ENCODE peak calls at places on chromosomes 6 and 20, in five cellular contexts. One of them, this sample, is unnamed.

GRCh38 chr6:158625881-158626305 is 18.6 kb downstream of the DYNLT1 start:
- DNase-seq in Karpas-422: no peak
- DNase-seq in fibroblast of the conjunctiva: no peak
- DNase-seq in lung microvascular endothelial cell: no peak
- DNase-seq in mesenchymal stem cell: no peak
- DNase-seq in this sample: no peak

GRCh38 chr20:61361501-61361900 is 109.4 kb downstream of the CDH4 start:
- DNase-seq in Karpas-422: no peak
- DNase-seq in fibroblast of the conjunctiva: no peak
- DNase-seq in lung microvascular endothelial cell: no peak
- DNase-seq in mesenchymal stem cell: no peak
- DNase-seq in this sample: no peak

GRCh38 chr6:123777554-123777953 is 26.1 kb upstream of the NKAIN2 start:
- DNase-seq in Karpas-422: no peak
- DNase-seq in fibroblast of the conjunctiva: no peak
- DNase-seq in lung microvascular endothelial cell: no peak
- DNase-seq in mesenchymal stem cell: peak
- DNase-seq in this sample: no peak

GRCh38 chr6:136254851-136255466 is 4.8 kb upstream of the MTFR2 start:
- DNase-seq in Karpas-422: no peak
- DNase-seq in fibroblast of the conjunctiva: no peak
- DNase-seq in lung microvascular endothelial cell: no peak
- DNase-seq in mesenchymal stem cell: no peak
- DNase-seq in this sample: no peak

GRCh38 chr6:28490191-28490890 is 25.3 kb downstream of the GPX6 start:
- DNase-seq in Karpas-422: no peak
- DNase-seq in fibroblast of the conjunctiva: no peak
- DNase-seq in lung microvascular endothelial cell: peak
- DNase-seq in mesenchymal stem cell: no peak
- DNase-seq in this sample: no peak

GRCh38 chr6:1286972-1287600 is 24.8 kb upstream of the FOXQ1 start:
- DNase-seq in Karpas-422: no peak
- DNase-seq in fibroblast of the conjunctiva: peak
- DNase-seq in lung microvascular endothelial cell: no peak
- DNase-seq in mesenchymal stem cell: peak
- DNase-seq in this sample: no peak

GRCh38 chr6:37575221-37575620 is 75.5 kb upstream of the CCDC167 start:
- DNase-seq in Karpas-422: no peak
- DNase-seq in fibroblast of the conjunctiva: no peak
- DNase-seq in lung microvascular endothelial cell: no peak
- DNase-seq in mesenchymal stem cell: no peak
- DNase-seq in this sample: no peak

GRCh38 chr6:169935348-169935718 is 183.9 kb downstream of the ERMARD start:
- DNase-seq in Karpas-422: no peak
- DNase-seq in fibroblast of the conjunctiva: no peak
- DNase-seq in lung microvascular endothelial cell: peak
- DNase-seq in mesenchymal stem cell: no peak
- DNase-seq in this sample: no peak

GRCh38 chr6:37654727-37655500 is 42.8 kb downstream of the MDGA1 start:
- DNase-seq in Karpas-422: no peak
- DNase-seq in fibroblast of the conjunctiva: no peak
- DNase-seq in lung microvascular endothelial cell: no peak
- DNase-seq in mesenchymal stem cell: no peak
- DNase-seq in this sample: no peak

GRCh38 chr6:140052757-140053729 is 678.6 kb upstream of the CITED2 start:
- DNase-seq in Karpas-422: peak
- DNase-seq in fibroblast of the conjunctiva: peak
- DNase-seq in lung microvascular endothelial cell: no peak
- DNase-seq in mesenchymal stem cell: peak
- DNase-seq in this sample: peak

GRCh38 chr20:9978395-9979004 is 56.3 kb upstream of the ANKEF1 start:
- DNase-seq in Karpas-422: peak
- DNase-seq in fibroblast of the conjunctiva: peak
- DNase-seq in lung microvascular endothelial cell: peak
- DNase-seq in mesenchymal stem cell: peak
- DNase-seq in this sample: peak

GRCh38 chr20:31673435-31673834 is 35.7 kb downstream of the COX4I2 start:
- DNase-seq in Karpas-422: no peak
- DNase-seq in fibroblast of the conjunctiva: no peak
- DNase-seq in lung microvascular endothelial cell: no peak
- DNase-seq in mesenchymal stem cell: no peak
- DNase-seq in this sample: no peak

GRCh38 chr20:25226433-25227316 is 21.2 kb upstream of the PYGB start:
- DNase-seq in Karpas-422: peak
- DNase-seq in fibroblast of the conjunctiva: no peak
- DNase-seq in lung microvascular endothelial cell: peak
- DNase-seq in mesenchymal stem cell: no peak
- DNase-seq in this sample: no peak

GRCh38 chr6:23183846-23184245 is 614.5 kb downstream of the HDGFL1 start:
- DNase-seq in Karpas-422: no peak
- DNase-seq in fibroblast of the conjunctiva: no peak
- DNase-seq in lung microvascular endothelial cell: no peak
- DNase-seq in mesenchymal stem cell: no peak
- DNase-seq in this sample: no peak

GRCh38 chr20:50467618-50468373 is 42.4 kb upstream of the PTPN1 start:
- DNase-seq in Karpas-422: peak
- DNase-seq in fibroblast of the conjunctiva: peak
- DNase-seq in lung microvascular endothelial cell: peak
- DNase-seq in mesenchymal stem cell: peak
- DNase-seq in this sample: peak

GRCh38 chr6:25014375-25014774 is 78.6 kb upstream of the RIPOR2 start:
- DNase-seq in Karpas-422: peak
- DNase-seq in fibroblast of the conjunctiva: no peak
- DNase-seq in lung microvascular endothelial cell: no peak
- DNase-seq in mesenchymal stem cell: no peak
- DNase-seq in this sample: no peak

GRCh38 chr6:285030-285771 is 7.1 kb upstream of the DUSP22 start:
- DNase-seq in Karpas-422: no peak
- DNase-seq in fibroblast of the conjunctiva: no peak
- DNase-seq in lung microvascular endothelial cell: no peak
- DNase-seq in mesenchymal stem cell: no peak
- DNase-seq in this sample: no peak

GRCh38 chr6:104421650-104422049 is 438.1 kb downstream of the HACE1 start:
- DNase-seq in Karpas-422: no peak
- DNase-seq in fibroblast of the conjunctiva: no peak
- DNase-seq in lung microvascular endothelial cell: peak
- DNase-seq in mesenchymal stem cell: no peak
- DNase-seq in this sample: no peak